ENCODE peak calls at places on chromosome 1, in nine cellular contexts. J, W, U, Y, I, C, K, A and D are unnamed samples. For H3K36me3 and H3K9me3, the result is how much of the 10 kb centered on the place peaks cover.

GRCh38 chr1:155192346-155193274 is 15.1 kb downstream of the THBS3 start:
- DNase-seq in W (peak), A (no peak), J (peak), U (no peak), Y (no peak), C (no peak), I (no peak), K (peak), D (no peak)

GRCh38 chr1:165647517-165647916 is 16.5 kb downstream of the MGST3 start:
- DNase-seq in I (no peak), K (no peak), U (no peak), J (no peak), A (no peak), W (no peak), C (no peak), Y (no peak), D (no peak)

GRCh38 chr1:4594286-4594991 is 60.0 kb upstream of the AJAP1 start:
- DNase-seq in K (no peak), W (no peak), C (no peak), A (no peak), I (no peak), J (peak), Y (no peak), U (no peak), D (no peak)

GRCh38 chr1:209674957-209675566 is at the start of gene G0S2:
- DNase-seq in J (peak), W (peak), A (peak), K (peak), Y (peak), I (peak), U (peak), C (peak), D (peak)

GRCh38 chr1:151612506-151613274 is 840 bp downstream of the SNX27 start:
- DNase-seq in U (peak), K (peak), I (peak), J (no peak), C (peak), W (peak), Y (no peak), A (peak), D (peak)

GRCh38 chr1:89994231-89994804 is 592 bp upstream of the ZNF326 start:
- DNase-seq in Y (peak), U (peak), A (no peak), K (peak), W (peak), C (no peak), J (no peak), I (no peak), D (no peak)

GRCh38 chr1:202685671-202686070 is 24.6 kb downstream of the SYT2 start:
- DNase-seq in W (no peak), K (no peak), I (no peak), U (no peak), A (no peak), J (no peak), C (no peak), Y (no peak), D (no peak)

GRCh38 chr1:12167493-12168429 is 970 bp downstream of the TNFRSF1B start:
- DNase-seq in C (no peak), I (no peak), W (no peak), A (no peak), J (no peak), Y (no peak), K (no peak), U (no peak), D (no peak)

GRCh38 chr1:89949991-89950624 is 44.8 kb upstream of the ZNF326 start:
- DNase-seq in Y (no peak), W (no peak), U (no peak), I (no peak), K (no peak), A (no peak), C (no peak), J (no peak), D (no peak)

GRCh38 chr1:97392701-97393100 is 528.1 kb downstream of the DPYD start:
- DNase-seq in I (no peak), C (no peak), U (no peak), K (no peak), W (no peak), A (no peak), J (no peak), Y (no peak), D (no peak)

GRCh38 chr1:228226141-228226874 is 18.5 kb downstream of the OBSCN start:
- DNase-seq in Y (no peak), K (no peak), I (no peak), A (no peak), J (no peak), W (no peak), C (no peak), U (no peak), D (no peak)
- H3K36me3 ChIP-seq in Y (half or more), K (under half), I (under half), A (under half), J (under half), W (under half), C (under half), U (under half), D (under half)

GRCh38 chr1:60196026-60196425 is 122.5 kb upstream of the C1orf87 start:
- DNase-seq in W (no peak), U (no peak), I (no peak), A (no peak), C (no peak), K (no peak), J (no peak), Y (no peak), D (no peak)
- H3K9me3 ChIP-seq in W (under half), U (under half), I (under half), A (under half), C (under half), K (under half), J (under half), Y (under half), D (under half)

DNA sequence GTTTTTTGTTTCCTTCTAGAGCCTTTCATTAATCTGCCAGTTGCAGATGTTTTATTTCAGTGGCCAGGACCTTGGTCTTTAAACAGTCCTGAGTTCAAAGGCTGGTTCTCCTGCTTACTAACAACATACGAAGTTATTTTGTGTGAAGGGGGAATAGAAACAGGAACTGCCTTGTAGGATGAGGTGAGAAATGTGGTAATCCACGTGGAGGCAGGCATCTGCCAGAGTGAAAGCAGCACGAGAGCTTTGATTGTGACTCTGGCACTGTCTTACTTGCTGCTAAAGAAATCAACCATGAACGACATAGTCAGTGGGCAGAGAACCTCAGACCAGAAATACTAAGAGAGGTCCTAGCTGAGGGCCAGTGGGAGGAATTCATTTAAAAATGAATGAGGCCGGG is 30.4 kb downstream of the TMEM63A start:
- DNase-seq in Y (no peak), A (no peak), C (no peak), K (no peak), W (no peak), U (no peak), J (no peak), I (peak), D (no peak)
- H3K36me3 ChIP-seq in Y (half or more), A (half or more), C (under half), K (under half), W (half or more), U (under half), J (under half), I (under half), D (under half)

GRCh38 chr1:106676021-106676420 is 380.5 kb upstream of the PRMT6 start:
- DNase-seq in C (peak), U (no peak), K (no peak), W (no peak), A (peak), J (peak), Y (no peak), I (peak), D (no peak)

GRCh38 chr1:106680922-106681321 is 375.6 kb upstream of the PRMT6 start:
- DNase-seq in C (no peak), J (no peak), I (no peak), Y (no peak), A (no peak), K (no peak), U (no peak), W (no peak), D (no peak)

GRCh38 chr1:106677721-106678120 is 378.8 kb upstream of the PRMT6 start:
- DNase-seq in A (no peak), C (no peak), W (no peak), J (no peak), I (no peak), U (no peak), K (no peak), Y (no peak), D (no peak)

GRCh38 chr1:106677181-106677580 is 379.3 kb upstream of the PRMT6 start:
- DNase-seq in W (no peak), U (no peak), K (no peak), A (no peak), I (no peak), Y (no peak), C (no peak), J (peak), D (no peak)

DNA sequence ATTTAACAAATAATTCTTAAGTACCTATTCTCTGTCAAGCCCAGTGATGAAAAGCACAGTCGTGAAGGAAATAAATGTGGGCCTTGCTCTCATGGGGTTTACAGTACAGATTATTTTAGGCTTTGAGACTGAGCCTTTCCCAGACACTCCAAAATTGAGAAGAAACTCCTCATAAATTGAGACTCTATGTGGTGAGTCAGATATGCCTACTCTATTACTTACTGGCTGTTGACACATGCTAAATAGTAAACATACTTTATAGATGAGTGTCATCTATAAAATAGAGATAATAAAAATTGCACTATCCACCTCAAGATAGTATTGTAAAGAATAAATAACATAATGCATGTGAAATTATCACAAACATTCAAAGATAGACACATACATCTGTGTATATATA is 377.8 kb upstream of the PRMT6 start:
- DNase-seq in K (no peak), W (no peak), C (peak), I (no peak), A (peak), Y (no peak), J (peak), U (no peak), D (no peak)
- H3K9me3 ChIP-seq in K (under half), W (under half), C (under half), I (under half), A (under half), Y (under half), J (under half), U (under half), D (under half)